ENCODE peak calls at places on chromosomes 7 and 10, in six cellular contexts. One of them, this sample, is unnamed.

GRCh38 chr10:113103131-113103830 is 153.2 kb downstream of the TCF7L2 start:
- DNase-seq in natural killer cell treated with Interleukin-12 subunit alpha and Interleukin-12 subunit beta and Interleukin-15 and Interleukin-18, amount 100 ng/mL, for 72 hours: no peak
- DNase-seq in RWPE1: no peak
- DNase-seq in stimulated activated CD8-positive, alpha-beta memory T cell treated with anti-CD3 and anti-CD28 coated beads, Interleukin-4, amount 100 ng/mL, for 24 hours: no peak
- DNase-seq in kidney glomerular epithelial cell: no peak
- DNase-seq in HTR-8/SVneo: no peak
- DNase-seq in this sample: no peak

GRCh38 chr7:50667789-50668226 is 102.6 kb upstream of the DDC start:
- DNase-seq in natural killer cell treated with Interleukin-12 subunit alpha and Interleukin-12 subunit beta and Interleukin-15 and Interleukin-18, amount 100 ng/mL, for 72 hours: no peak
- DNase-seq in RWPE1: no peak
- DNase-seq in stimulated activated CD8-positive, alpha-beta memory T cell treated with anti-CD3 and anti-CD28 coated beads, Interleukin-4, amount 100 ng/mL, for 24 hours: no peak
- DNase-seq in kidney glomerular epithelial cell: no peak
- DNase-seq in HTR-8/SVneo: no peak
- DNase-seq in this sample: no peak

GRCh38 chr10:86443069-86443468 is 76.5 kb upstream of the GRID1 start:
- DNase-seq in natural killer cell treated with Interleukin-12 subunit alpha and Interleukin-12 subunit beta and Interleukin-15 and Interleukin-18, amount 100 ng/mL, for 72 hours: no peak
- DNase-seq in RWPE1: no peak
- DNase-seq in stimulated activated CD8-positive, alpha-beta memory T cell treated with anti-CD3 and anti-CD28 coated beads, Interleukin-4, amount 100 ng/mL, for 24 hours: no peak
- DNase-seq in kidney glomerular epithelial cell: no peak
- DNase-seq in HTR-8/SVneo: no peak
- DNase-seq in this sample: no peak

GRCh38 chr7:5278781-5279180 is 4.0 kb upstream of the SLC29A4 start:
- DNase-seq in natural killer cell treated with Interleukin-12 subunit alpha and Interleukin-12 subunit beta and Interleukin-15 and Interleukin-18, amount 100 ng/mL, for 72 hours: no peak
- DNase-seq in RWPE1: no peak
- DNase-seq in stimulated activated CD8-positive, alpha-beta memory T cell treated with anti-CD3 and anti-CD28 coated beads, Interleukin-4, amount 100 ng/mL, for 24 hours: no peak
- DNase-seq in kidney glomerular epithelial cell: no peak
- DNase-seq in HTR-8/SVneo: no peak
- DNase-seq in this sample: no peak

GRCh38 chr10:59688921-59689351 is 20.7 kb downstream of the SLC16A9 start:
- DNase-seq in natural killer cell treated with Interleukin-12 subunit alpha and Interleukin-12 subunit beta and Interleukin-15 and Interleukin-18, amount 100 ng/mL, for 72 hours: no peak
- DNase-seq in RWPE1: peak
- DNase-seq in stimulated activated CD8-positive, alpha-beta memory T cell treated with anti-CD3 and anti-CD28 coated beads, Interleukin-4, amount 100 ng/mL, for 24 hours: no peak
- DNase-seq in kidney glomerular epithelial cell: no peak
- DNase-seq in HTR-8/SVneo: no peak
- DNase-seq in this sample: no peak

GRCh38 chr7:82528577-82529305 is 85.2 kb upstream of the CACNA2D1 start:
- DNase-seq in natural killer cell treated with Interleukin-12 subunit alpha and Interleukin-12 subunit beta and Interleukin-15 and Interleukin-18, amount 100 ng/mL, for 72 hours: no peak
- DNase-seq in RWPE1: no peak
- DNase-seq in stimulated activated CD8-positive, alpha-beta memory T cell treated with anti-CD3 and anti-CD28 coated beads, Interleukin-4, amount 100 ng/mL, for 24 hours: no peak
- DNase-seq in kidney glomerular epithelial cell: peak
- DNase-seq in HTR-8/SVneo: no peak
- DNase-seq in this sample: no peak

GRCh38 chr7:69968969-69969368 is 370.7 kb downstream of the AUTS2 start:
- DNase-seq in natural killer cell treated with Interleukin-12 subunit alpha and Interleukin-12 subunit beta and Interleukin-15 and Interleukin-18, amount 100 ng/mL, for 72 hours: no peak
- DNase-seq in RWPE1: no peak
- DNase-seq in stimulated activated CD8-positive, alpha-beta memory T cell treated with anti-CD3 and anti-CD28 coated beads, Interleukin-4, amount 100 ng/mL, for 24 hours: no peak
- DNase-seq in kidney glomerular epithelial cell: no peak
- DNase-seq in HTR-8/SVneo: no peak
- DNase-seq in this sample: no peak

GRCh38 chr7:132004528-132004927 is 448.1 kb upstream of the PODXL start:
- DNase-seq in natural killer cell treated with Interleukin-12 subunit alpha and Interleukin-12 subunit beta and Interleukin-15 and Interleukin-18, amount 100 ng/mL, for 72 hours: no peak
- DNase-seq in RWPE1: no peak
- DNase-seq in stimulated activated CD8-positive, alpha-beta memory T cell treated with anti-CD3 and anti-CD28 coated beads, Interleukin-4, amount 100 ng/mL, for 24 hours: no peak
- DNase-seq in kidney glomerular epithelial cell: no peak
- DNase-seq in HTR-8/SVneo: no peak
- DNase-seq in this sample: no peak

GRCh38 chr10:69716711-69717560 is 84.8 kb upstream of the COL13A1 start:
- DNase-seq in natural killer cell treated with Interleukin-12 subunit alpha and Interleukin-12 subunit beta and Interleukin-15 and Interleukin-18, amount 100 ng/mL, for 72 hours: no peak
- DNase-seq in RWPE1: peak
- DNase-seq in stimulated activated CD8-positive, alpha-beta memory T cell treated with anti-CD3 and anti-CD28 coated beads, Interleukin-4, amount 100 ng/mL, for 24 hours: peak
- DNase-seq in kidney glomerular epithelial cell: peak
- DNase-seq in HTR-8/SVneo: peak
- DNase-seq in this sample: peak

GRCh38 chr7:116434820-116435341 is 64.7 kb upstream of the CAV2 start:
- DNase-seq in natural killer cell treated with Interleukin-12 subunit alpha and Interleukin-12 subunit beta and Interleukin-15 and Interleukin-18, amount 100 ng/mL, for 72 hours: no peak
- DNase-seq in RWPE1: peak
- DNase-seq in stimulated activated CD8-positive, alpha-beta memory T cell treated with anti-CD3 and anti-CD28 coated beads, Interleukin-4, amount 100 ng/mL, for 24 hours: no peak
- DNase-seq in kidney glomerular epithelial cell: peak
- DNase-seq in HTR-8/SVneo: peak
- DNase-seq in this sample: no peak

GRCh38 chr7:90629306-90629918 is 33.3 kb downstream of the CDK14 start:
- DNase-seq in natural killer cell treated with Interleukin-12 subunit alpha and Interleukin-12 subunit beta and Interleukin-15 and Interleukin-18, amount 100 ng/mL, for 72 hours: no peak
- DNase-seq in RWPE1: peak
- DNase-seq in stimulated activated CD8-positive, alpha-beta memory T cell treated with anti-CD3 and anti-CD28 coated beads, Interleukin-4, amount 100 ng/mL, for 24 hours: no peak
- DNase-seq in kidney glomerular epithelial cell: peak
- DNase-seq in HTR-8/SVneo: peak
- DNase-seq in this sample: no peak

This sample was measured in NCI-H774.